ENCODE peak calls at places on chromosomes 4 and X, in five cellular contexts. F, T, X, D and R are unnamed samples.

GRCh38 chrX:51420610-51421009 is 75.8 kb downstream of the NUDT11 start:
- DNase-seq in T (peak), X (peak), F (peak), D (no peak), R (no peak)

GRCh38 chrX:151984328-151984727 is 9.9 kb upstream of the GABRE start:
- DNase-seq in F (peak), X (peak), D (no peak), T (no peak), R (no peak)

GRCh38 chr4:121952290-121952689 is 430 bp upstream of the TRPC3 start:
- DNase-seq in X (no peak), T (no peak), F (no peak), D (no peak), R (no peak)

GRCh38 chrX:134236690-134237362 is at the start of gene CCDC160:
- DNase-seq in F (peak), T (peak), X (peak), D (peak), R (peak)

GRCh38 chr4:79682801-79683217 is 274.8 kb upstream of the GK2 start:
- DNase-seq in X (no peak), D (no peak), T (no peak), F (no peak), R (peak)

GRCh38 chr4:3484057-3484973 is 21.2 kb downstream of the DOK7 start:
- DNase-seq in F (peak), X (no peak), T (no peak), D (no peak), R (peak)

GRCh38 chr4:39855909-39856512 is 121.7 kb downstream of the PDS5A start:
- DNase-seq in D (no peak), X (peak), T (no peak), F (peak), R (no peak)

GRCh38 chrX:152905081-152905420 is 7.2 kb downstream of the ZNF185 start:
- DNase-seq in X (no peak), T (no peak), F (no peak), D (no peak), R (no peak)

GRCh38 chr4:173410106-173410505 is 11.2 kb upstream of the SCRG1 start:
- DNase-seq in T (no peak), D (no peak), X (no peak), F (no peak), R (peak)

GRCh38 chr4:48642421-48643144 is 137.5 kb downstream of the FRYL start:
- DNase-seq in X (peak), F (peak), D (no peak), T (no peak), R (no peak)

GRCh38 chrX:10360121-10360520 is 203.3 kb downstream of the CLCN4 start:
- DNase-seq in T (no peak), F (peak), X (peak), D (no peak), R (peak)

GRCh38 chr4:20422398-20422797 is 170.7 kb downstream of the SLIT2 start:
- DNase-seq in D (no peak), X (peak), T (peak), F (peak), R (no peak)

GRCh38 chr4:41391271-41391670 is 134.5 kb downstream of the UCHL1 start:
- DNase-seq in F (no peak), X (no peak), D (no peak), T (no peak), R (no peak)

GRCh38 chr4:93184093-93184492 is 644.5 kb upstream of the ATOH1 start:
- DNase-seq in X (no peak), F (no peak), T (no peak), D (no peak), R (no peak)

GRCh38 chr4:37826282-37827029 is at the start of gene PGM2:
- DNase-seq in T (peak), F (peak), X (peak), D (peak), R (peak)

GRCh38 chr4:163693211-163693610 is 198.7 kb downstream of the TMA16 start:
- DNase-seq in D (no peak), T (no peak), X (no peak), F (peak), R (no peak)

GRCh38 chrX:54495814-54496516 is at the start of gene FGD1:
- DNase-seq in F (peak), D (peak), T (peak), X (peak), R (peak)

GRCh38 chr4:165288639-165289428 is 38.6 kb upstream of the MSMO1 start:
- DNase-seq in X (peak), T (no peak), D (no peak), F (peak), R (no peak)

GRCh38 chrX:135707880-135708279 is 5.6 kb upstream of the CT45A1 start:
- DNase-seq in X (peak), T (peak), D (no peak), F (peak), R (no peak)

GRCh38 chrX:109840585-109840984 is 107.5 kb upstream of the ACSL4 start:
- DNase-seq in D (no peak), T (no peak), F (peak), X (peak), R (peak)

GRCh38 chr4:162422312-162422711 is 258.5 kb upstream of the FSTL5 start:
- DNase-seq in F (no peak), T (no peak), X (no peak), D (no peak), R (no peak)

GRCh38 chr4:9898596-9899345 is 117.3 kb downstream of the DRD5 start:
- DNase-seq in F (peak), D (no peak), T (peak), X (peak), R (peak)

GRCh38 chr4:31548823-31549222 is 828.7 kb downstream of the PCDH7 start:
- DNase-seq in D (no peak), X (no peak), T (no peak), F (no peak), R (no peak)

GRCh38 chrX:21479695-21480280 is 105.6 kb downstream of the CNKSR2 start:
- DNase-seq in D (no peak), X (peak), T (peak), F (peak), R (no peak)

DNA sequence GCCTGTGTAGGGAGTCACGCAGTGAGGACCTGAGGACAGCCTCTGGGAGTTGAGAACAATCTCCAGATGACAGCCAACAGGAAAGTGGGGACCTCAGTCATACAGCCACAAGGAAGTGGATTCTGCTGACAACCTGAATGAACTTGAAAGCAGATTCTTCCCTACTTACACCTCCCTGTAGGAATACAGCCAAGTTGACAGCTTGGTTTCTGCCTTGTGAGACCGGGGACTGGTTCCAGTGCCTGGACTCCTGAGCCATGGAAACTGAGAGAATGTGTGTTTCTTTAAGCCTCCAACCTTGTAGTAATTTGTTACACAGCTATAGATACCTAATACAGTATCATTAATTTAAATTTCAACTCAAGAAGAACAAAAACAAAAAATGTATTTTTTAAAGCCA is 107.5 kb downstream of the CNKSR2 start:
- DNase-seq in T (no peak), F (no peak), X (no peak), D (no peak), R (no peak)
- H3K4me3 ChIP-seq in T (no peak), F (no peak), X (no peak), D (no peak), R (no peak)

GRCh38 chr4:7812191-7812860 is 127.3 kb downstream of the AFAP1 start:
- DNase-seq in D (no peak), F (no peak), T (no peak), X (no peak), R (no peak)
- H3K4me3 ChIP-seq in D (no peak), F (peak), T (no peak), X (no peak), R (no peak)

GRCh38 chrX:48897157-48897620 is 379 bp downstream of the TIMM17B start:
- DNase-seq in D (peak), T (peak), X (peak), F (peak), R (peak)

GRCh38 chrX:48897621-48898306 is at the start of the genes PQBP1 and TIMM17B:
- DNase-seq in X (peak), F (peak), D (peak), T (peak), R (peak)

GRCh38 chrX:48896611-48897011 is 957 bp downstream of the TIMM17B start:
- DNase-seq in X (peak), F (peak), T (peak), D (no peak), R (no peak)

GRCh38 chrX:48901069-48901468 is 3.3 kb downstream of the PQBP1 start:
- DNase-seq in T (no peak), F (no peak), X (no peak), D (no peak), R (no peak)

DNA sequence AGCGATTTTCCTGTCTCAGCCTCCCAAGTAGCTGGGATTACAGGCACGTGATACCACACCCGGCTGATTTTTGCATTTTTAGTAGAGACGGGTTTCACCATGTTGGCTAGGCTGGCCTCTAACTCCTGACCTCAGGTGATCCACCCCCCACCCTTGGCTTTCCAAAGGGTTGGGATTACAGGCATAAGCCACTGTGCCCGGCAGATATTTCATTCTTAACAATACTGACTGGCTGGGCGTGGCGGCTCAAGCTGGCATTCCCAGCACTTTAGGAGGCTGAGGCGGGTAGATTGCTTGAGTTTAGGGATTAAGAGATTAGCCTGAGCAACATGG is 1.3 kb downstream of the PQBP1 start:
- DNase-seq in F (no peak), T (no peak), D (no peak), X (no peak), R (no peak)
- H3K4me3 ChIP-seq in F (peak), T (no peak), D (no peak), X (no peak), R (no peak)

GRCh38 chr4:6909113-6909969 is at the start of gene TBC1D14:
- DNase-seq in F (peak), X (peak), D (peak), T (peak), R (peak)

GRCh38 chr4:6905501-6905900 is 4.1 kb upstream of the TBC1D14 start:
- DNase-seq in X (no peak), T (peak), F (no peak), D (no peak), R (peak)

GRCh38 chr4:6908397-6909112 is 1.1 kb upstream of the TBC1D14 start:
- DNase-seq in D (no peak), X (peak), T (peak), F (peak), R (no peak)

GRCh38 chr4:6906046-6906445 is 3.6 kb upstream of the TBC1D14 start:
- DNase-seq in D (no peak), F (no peak), X (no peak), T (peak), R (no peak)

GRCh38 chr4:6907658-6908191 is 1.9 kb upstream of the TBC1D14 start:
- DNase-seq in D (peak), T (peak), F (peak), X (peak), R (no peak)
- H3K4me3 ChIP-seq in D (no peak), T (no peak), F (no peak), X (no peak), R (no peak)